ENCODE peak calls at places on chromosomes 7 and 10, in six cellular contexts. F is fibroblast of the aortic adventitia, I is kidney, L is GM06990, M is thoracic aorta, D is OCI-LY7. Q is an unnamed sample.

GRCh38 chr10:24952701-24953349 is 419 bp upstream of the PRTFDC1 start:
- DNase-seq in F (peak), I (peak), L (peak), M (no peak), D (no peak), Q (no peak)

GRCh38 chr7:93232673-93233018 is 480 bp downstream of the VPS50 start:
- DNase-seq in F (peak), I (no peak), L (no peak), M (no peak), D (peak), Q (no peak)

GRCh38 chr10:79380125-79380917 is 33.1 kb downstream of the PPIF start:
- DNase-seq in F (peak), I (peak), L (no peak), M (no peak), D (no peak), Q (no peak)

GRCh38 chr10:17841055-17841454 is 31.9 kb downstream of the MRC1 start:
- DNase-seq in F (peak), I (no peak), L (no peak), M (no peak), D (no peak), Q (no peak)

GRCh38 chr10:34101001-34101400 is 714.1 kb downstream of the PARD3 start:
- DNase-seq in F (no peak), I (no peak), L (no peak), M (no peak), D (no peak), Q (no peak)

GRCh38 chr10:26721561-26721960 is 24.1 kb downstream of the PDSS1 start:
- DNase-seq in F (no peak), I (no peak), L (no peak), M (no peak), D (no peak), Q (no peak)

GRCh38 chr7:46848944-46849343 is 733.0 kb downstream of the TNS3 start:
- DNase-seq in F (no peak), I (no peak), L (no peak), M (no peak), D (no peak), Q (no peak)

GRCh38 chr10:28664369-28664740 is 13.0 kb upstream of the BAMBI start:
- DNase-seq in F (peak), I (no peak), L (no peak), M (no peak), D (no peak), Q (no peak)

GRCh38 chr10:72176701-72177100 is 39.1 kb upstream of the ANAPC16 start:
- DNase-seq in F (no peak), I (no peak), L (no peak), M (no peak), D (no peak), Q (no peak)

GRCh38 chr7:124058515-124058914 is 25.6 kb upstream of the TMEM229A start:
- DNase-seq in F (no peak), I (no peak), L (no peak), M (no peak), D (no peak), Q (no peak)

GRCh38 chr10:17787087-17787942 is 21.8 kb upstream of the MRC1 start:
- DNase-seq in F (peak), I (no peak), L (no peak), M (no peak), D (no peak), Q (no peak)

GRCh38 chr7:5450549-5451327 is 27.1 kb upstream of the TNRC18 start:
- DNase-seq in F (peak), I (peak), L (no peak), M (no peak), D (peak), Q (no peak)

GRCh38 chr7:112763996-112764395 is 26.2 kb downstream of the TMEM168 start:
- DNase-seq in F (no peak), I (no peak), L (no peak), M (no peak), D (no peak), Q (no peak)

GRCh38 chr7:44482502-44483485 is 7.7 kb downstream of the NUDCD3 start:
- DNase-seq in F (no peak), I (no peak), L (no peak), M (no peak), D (no peak), Q (no peak)

GRCh38 chr7:131111081-131111576 is 216.5 kb upstream of the MKLN1 start:
- DNase-seq in F (peak), I (no peak), L (no peak), M (no peak), D (peak), Q (no peak)

GRCh38 chr10:79403441-79404230 is 41.8 kb downstream of the ZCCHC24 start:
- DNase-seq in F (peak), I (peak), L (no peak), M (no peak), D (no peak), Q (no peak)

GRCh38 chr10:43214071-43214955 is 52.6 kb downstream of the RASGEF1A start:
- DNase-seq in F (peak), I (peak), L (no peak), M (no peak), D (no peak), Q (no peak)

GRCh38 chr10:110357252-110357780 is 52.6 kb upstream of the SMNDC1 start:
- DNase-seq in F (peak), I (no peak), L (peak), M (no peak), D (peak), Q (no peak)

GRCh38 chr7:70458195-70458695 is 673.7 kb upstream of the GALNT17 start:
- DNase-seq in F (no peak), I (no peak), L (no peak), M (no peak), D (peak), Q (no peak)

GRCh38 chr7:70097639-70098038 is 499.4 kb downstream of the AUTS2 start:
- DNase-seq in F (no peak), I (no peak), L (no peak), M (no peak), D (no peak), Q (no peak)

GRCh38 chr7:99036531-99037175 is 107.3 kb downstream of the SMURF1 start:
- DNase-seq in F (peak), I (no peak), L (no peak), M (no peak), D (peak), Q (no peak)

GRCh38 chr10:6014241-6014761 is 37.0 kb upstream of the IL15RA start:
- DNase-seq in F (peak), I (no peak), L (no peak), M (peak), D (peak), Q (no peak)

GRCh38 chr7:47591655-47592572 is 10.0 kb upstream of the TNS3 start:
- DNase-seq in F (peak), I (no peak), L (no peak), M (no peak), D (no peak), Q (no peak)

GRCh38 chr10:50417906-50418697 is 166.8 kb upstream of the ASAH2 start:
- DNase-seq in F (peak), I (peak), L (peak), M (peak), D (peak), Q (peak)

GRCh38 chr10:81136261-81136660 is 598.6 kb downstream of the SH2D4B start:
- DNase-seq in F (no peak), I (no peak), L (no peak), M (no peak), D (no peak), Q (no peak)

GRCh38 chr10:86282664-86283465 is 83.7 kb downstream of the GRID1 start:
- DNase-seq in F (no peak), I (no peak), L (no peak), M (no peak), D (no peak), Q (no peak)

GRCh38 chr10:46232666-46233065 is 54.1 kb upstream of the ANTXRL start:
- DNase-seq in F (no peak), I (no peak), L (no peak), M (no peak), D (no peak), Q (no peak)

GRCh38 chr7:148380581-148381419 is 209.8 kb upstream of the C7orf33 start:
- DNase-seq in F (no peak), I (no peak), L (no peak), M (no peak), D (no peak), Q (no peak)

GRCh38 chr10:69537449-69537848 is 35.8 kb downstream of the NEUROG3 start:
- DNase-seq in F (no peak), I (no peak), L (no peak), M (no peak), D (no peak), Q (no peak)

GRCh38 chr7:125355899-125356298 is 426.3 kb upstream of the POT1 start:
- DNase-seq in F (peak), I (no peak), L (no peak), M (no peak), D (no peak), Q (no peak)

GRCh38 chr10:70228503-70228902 is 4.7 kb downstream of the PPA1 start:
- DNase-seq in F (no peak), I (no peak), L (no peak), M (no peak), D (no peak), Q (no peak)

GRCh38 chr10:44881639-44882038 is 29.5 kb upstream of the TMEM72 start:
- DNase-seq in F (no peak), I (no peak), L (no peak), M (no peak), D (no peak), Q (no peak)

GRCh38 chr10:44879531-44879899 is 31.6 kb upstream of the TMEM72 start:
- DNase-seq in F (no peak), I (no peak), L (no peak), M (no peak), D (no peak), Q (no peak)

GRCh38 chr10:44882146-44882720 is 28.9 kb upstream of the TMEM72 start:
- DNase-seq in F (no peak), I (no peak), L (no peak), M (no peak), D (no peak), Q (no peak)

GRCh38 chr10:44880090-44880715 is 30.9 kb upstream of the TMEM72 start:
- DNase-seq in F (no peak), I (no peak), L (no peak), M (no peak), D (no peak), Q (no peak)

DNA sequence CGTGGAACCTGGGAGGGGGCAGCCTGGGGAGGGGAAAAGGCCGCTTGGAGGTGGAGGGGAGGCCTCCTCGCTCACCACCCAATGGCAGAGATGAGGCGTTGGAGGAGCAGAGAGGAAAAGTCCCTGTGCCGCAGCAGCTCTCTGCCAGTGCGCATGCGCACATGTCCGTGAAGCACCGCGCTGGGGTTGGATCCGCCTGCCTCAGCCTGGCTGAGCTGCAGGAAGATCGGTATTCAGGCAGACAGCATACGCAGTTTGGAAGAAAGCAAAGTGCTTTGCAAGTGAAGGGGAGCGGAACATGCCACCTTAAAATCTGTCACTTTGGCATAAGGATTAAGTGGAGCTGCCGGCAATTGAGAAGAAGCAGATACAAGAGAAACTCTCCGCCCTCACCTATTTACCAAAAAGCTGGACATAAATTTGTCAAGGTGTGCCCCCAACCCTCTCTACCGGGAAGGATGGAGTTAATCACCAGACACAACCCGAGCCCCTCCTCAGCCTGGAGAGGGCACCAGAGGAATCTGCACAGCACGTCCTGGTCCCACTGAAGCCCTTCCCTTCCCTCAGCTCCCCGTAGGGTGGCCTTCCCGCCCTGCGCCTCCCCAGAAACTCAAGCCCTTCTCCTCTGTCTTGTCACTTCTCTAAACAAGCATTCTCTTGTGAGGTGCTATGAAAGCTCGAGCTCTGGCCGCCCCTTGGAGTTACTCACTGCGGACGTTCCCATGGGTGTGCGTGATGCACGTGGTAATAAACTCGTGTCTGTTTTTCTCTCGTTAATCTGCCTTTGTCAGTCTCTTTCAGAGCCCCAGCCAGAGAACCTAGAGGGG is 32.2 kb upstream of the TMEM72 start:
- DNase-seq in F (peak), I (peak), L (peak), M (peak), D (no peak), Q (no peak)
- TF ChIP-seq CTCF in F (peak), I (peak), L (no peak), M (no peak), D (no peak), Q (no peak)

GRCh38 chr7:52079726-52080125 is 763.1 kb upstream of the COBL start:
- DNase-seq in F (no peak), I (no peak), L (no peak), M (no peak), D (no peak), Q (no peak)
- H3K4me3 ChIP-seq in F (no peak), I (no peak), L (no peak), M (no peak), D (no peak), Q (no peak)

DNA sequence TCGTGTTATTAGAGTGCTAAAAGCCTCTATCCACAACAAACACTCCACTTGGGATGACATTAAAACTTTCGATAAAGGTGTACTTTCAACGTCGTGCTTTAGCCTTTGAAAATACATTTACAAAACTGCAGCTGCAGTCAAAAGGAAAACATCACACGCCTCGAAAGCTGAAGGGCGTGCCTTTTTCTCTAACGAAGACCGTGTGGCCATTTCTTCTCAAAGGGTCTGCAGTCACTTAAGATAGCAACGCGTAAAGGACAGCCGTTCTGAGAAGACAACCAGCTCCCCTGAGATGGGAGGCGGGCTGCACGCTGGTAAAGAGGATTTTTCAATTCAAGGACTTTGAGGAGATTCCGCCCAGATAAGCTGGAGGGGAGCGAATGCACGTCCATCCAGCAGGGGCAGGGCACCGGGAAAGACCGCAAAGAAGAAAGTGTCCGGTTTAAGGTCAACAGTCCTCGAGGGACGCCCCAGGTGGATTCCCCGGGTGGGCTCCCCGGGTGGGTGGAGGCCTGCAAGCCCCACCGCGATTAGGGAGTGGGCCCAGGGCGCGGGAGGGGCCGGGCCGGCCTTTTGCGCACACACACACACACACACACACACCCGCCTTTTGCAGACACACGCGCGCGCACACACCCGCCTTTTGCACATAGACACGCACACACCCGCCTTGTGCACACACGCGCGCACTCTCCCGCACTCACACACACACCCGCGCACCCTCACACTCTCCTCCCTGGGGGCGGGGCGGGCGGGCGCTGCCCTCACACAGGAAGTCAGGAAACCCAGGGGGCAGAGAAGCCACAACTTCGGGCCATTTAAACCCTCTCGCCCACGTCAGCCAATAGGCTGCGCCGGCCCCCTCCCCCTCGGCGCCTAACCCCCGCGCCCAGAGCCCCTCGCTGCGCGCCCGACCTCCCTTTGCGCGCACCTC is 767 bp downstream of the ARHGAP12 start:
- DNase-seq in F (peak), I (peak), L (peak), M (no peak), D (peak), Q (peak)
- TF ChIP-seq CTCF in F (peak), I (peak), L (peak), M (peak), D (peak), Q (peak)

DNA sequence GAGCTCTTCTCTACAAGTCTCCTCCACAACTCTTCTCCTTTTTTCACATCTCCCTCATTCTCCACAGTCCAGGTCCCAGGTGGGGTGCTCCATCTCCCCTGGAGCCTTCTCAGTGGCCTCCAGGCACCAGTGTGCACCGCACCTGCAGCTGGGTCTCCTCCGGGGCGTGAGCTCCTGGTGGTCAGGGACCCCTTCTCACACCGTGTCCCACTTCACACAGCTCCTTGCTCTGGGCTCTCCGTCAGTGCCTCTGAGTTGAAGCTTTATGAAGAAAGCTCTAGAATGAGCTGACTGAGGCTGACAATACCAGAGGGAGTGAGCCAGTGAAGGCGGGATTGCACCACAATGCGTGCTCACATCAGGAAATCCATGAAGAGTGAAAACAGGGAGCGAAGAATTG is 290.2 kb downstream of the DNAJB6 start:
- DNase-seq in F (no peak), I (no peak), L (no peak), M (no peak), D (no peak), Q (no peak)
- H3K4me3 ChIP-seq in F (no peak), I (no peak), L (no peak), M (no peak), D (no peak), Q (no peak)

DNA sequence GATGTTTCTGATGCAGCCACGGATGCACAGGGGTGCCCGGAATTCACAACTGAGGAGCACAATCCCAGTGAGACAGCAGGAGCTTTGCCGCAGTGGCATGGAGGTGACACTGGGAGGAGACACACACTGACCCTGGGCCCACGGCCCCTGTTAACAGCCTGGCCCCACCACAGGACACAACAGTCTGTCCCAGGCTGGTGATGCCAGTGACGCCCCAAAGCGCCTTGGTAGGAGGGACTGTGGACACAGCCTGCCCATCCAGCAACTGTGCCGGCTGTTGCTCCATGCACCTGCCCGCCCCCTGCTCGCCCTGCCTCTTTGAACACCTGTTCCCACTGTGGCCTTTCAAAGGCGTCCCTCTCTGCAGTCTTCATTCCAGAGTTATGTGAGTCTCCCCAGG is 49.8 kb downstream of the KLF6 start:
- DNase-seq in F (no peak), I (no peak), L (no peak), M (no peak), D (peak), Q (no peak)
- TF ChIP-seq CTCF in F (no peak), I (no peak), L (peak), M (no peak), D (peak), Q (no peak)

DNA sequence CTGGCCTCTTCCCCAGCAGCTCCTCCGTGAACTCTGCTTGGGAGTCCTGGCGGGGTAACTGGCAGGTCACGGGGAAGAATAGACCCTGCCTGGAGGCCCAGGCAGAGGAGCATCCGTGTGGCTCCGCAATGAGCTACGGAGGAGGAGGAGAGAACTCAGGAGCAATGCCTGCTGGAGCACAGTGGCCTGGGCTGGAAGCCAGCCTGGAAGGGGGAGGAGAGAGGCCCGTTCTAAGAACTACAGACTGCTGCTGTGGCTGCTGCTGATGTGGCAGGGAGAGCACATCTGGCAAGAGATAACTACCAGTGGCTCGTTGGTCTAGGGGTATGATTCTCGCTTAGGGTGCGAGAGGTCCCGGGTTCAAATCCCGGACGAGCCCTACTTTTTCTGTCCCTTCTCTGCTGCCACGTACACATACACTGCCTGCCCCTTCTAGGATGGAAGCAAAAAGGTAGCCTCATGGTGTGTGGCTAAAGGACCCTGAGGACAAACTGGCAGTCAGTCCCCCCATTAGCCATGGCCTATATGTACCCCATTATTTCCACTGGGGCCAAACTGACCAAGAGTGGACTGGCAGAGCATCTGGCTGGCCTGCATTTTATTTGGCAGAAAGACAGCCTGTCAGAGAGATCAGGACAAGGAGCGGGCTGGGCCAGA is 7.7 kb upstream of the OPN1SW start:
- DNase-seq in F (peak), I (peak), L (peak), M (peak), D (no peak), Q (no peak)
- H3K4me3 ChIP-seq in F (no peak), I (no peak), L (no peak), M (no peak), D (no peak), Q (no peak)

GRCh38 chr7:73567140-73567539 is 9.7 kb upstream of the BCL7B start:
- DNase-seq in F (no peak), I (no peak), L (no peak), M (no peak), D (no peak), Q (no peak)

GRCh38 chr7:73567701-73568685 is 10.4 kb downstream of the TBL2 start:
- DNase-seq in F (no peak), I (no peak), L (no peak), M (no peak), D (no peak), Q (no peak)

GRCh38 chr7:73570521-73570920 is 7.9 kb downstream of the TBL2 start:
- DNase-seq in F (no peak), I (no peak), L (no peak), M (no peak), D (no peak), Q (no peak)

GRCh38 chr7:73570977-73571376 is 7.4 kb downstream of the TBL2 start:
- DNase-seq in F (no peak), I (no peak), L (no peak), M (no peak), D (no peak), Q (no peak)

GRCh38 chr7:73569042-73569608 is 9.3 kb downstream of the TBL2 start:
- DNase-seq in F (no peak), I (no peak), L (no peak), M (no peak), D (no peak), Q (no peak)
- TF ChIP-seq CTCF in F (no peak), I (no peak), L (no peak), M (no peak), D (peak), Q (no peak)

Q was measured in esophagus squamous epithelium.